ENCODE peak calls at places on chromosomes 6 and 20, in seven cellular contexts. One of them, this sample, is unnamed.

GRCh38 chr20:15491564-15491963 is 1081.7 kb downstream of the KIF16B start:
- DNase-seq in pancreas: no peak
- DNase-seq in upper lobe of left lung: no peak
- DNase-seq in CD8-positive, alpha-beta T cell: no peak
- DNase-seq in cardiac muscle cell: no peak
- DNase-seq in heart left ventricle: no peak
- DNase-seq in heart right ventricle: no peak
- DNase-seq in this sample: no peak

GRCh38 chr6:129699661-129700060 is 10.3 kb downstream of the ARHGAP18 start:
- DNase-seq in pancreas: no peak
- DNase-seq in upper lobe of left lung: no peak
- DNase-seq in CD8-positive, alpha-beta T cell: no peak
- DNase-seq in cardiac muscle cell: peak
- DNase-seq in heart left ventricle: no peak
- DNase-seq in heart right ventricle: no peak
- DNase-seq in this sample: no peak

GRCh38 chr6:6176132-6176531 is 144.3 kb downstream of the F13A1 start:
- DNase-seq in pancreas: no peak
- DNase-seq in upper lobe of left lung: no peak
- DNase-seq in CD8-positive, alpha-beta T cell: no peak
- DNase-seq in cardiac muscle cell: no peak
- DNase-seq in heart left ventricle: no peak
- DNase-seq in heart right ventricle: no peak
- DNase-seq in this sample: no peak

GRCh38 chr20:54062812-54063280 is 7.5 kb downstream of the BCAS1 start:
- DNase-seq in pancreas: no peak
- DNase-seq in upper lobe of left lung: no peak
- DNase-seq in CD8-positive, alpha-beta T cell: no peak
- DNase-seq in cardiac muscle cell: peak
- DNase-seq in heart left ventricle: no peak
- DNase-seq in heart right ventricle: no peak
- DNase-seq in this sample: peak

GRCh38 chr20:61974357-61974665 is 91.4 kb downstream of the TAF4 start:
- DNase-seq in pancreas: no peak
- DNase-seq in upper lobe of left lung: no peak
- DNase-seq in CD8-positive, alpha-beta T cell: no peak
- DNase-seq in cardiac muscle cell: no peak
- DNase-seq in heart left ventricle: no peak
- DNase-seq in heart right ventricle: no peak
- DNase-seq in this sample: no peak

GRCh38 chr6:121755500-121755899 is 320.1 kb downstream of the GJA1 start:
- DNase-seq in pancreas: no peak
- DNase-seq in upper lobe of left lung: no peak
- DNase-seq in CD8-positive, alpha-beta T cell: no peak
- DNase-seq in cardiac muscle cell: no peak
- DNase-seq in heart left ventricle: no peak
- DNase-seq in heart right ventricle: no peak
- DNase-seq in this sample: no peak

GRCh38 chr6:138987299-138987642 is 782 bp downstream of the REPS1 start:
- DNase-seq in pancreas: peak
- DNase-seq in upper lobe of left lung: no peak
- DNase-seq in CD8-positive, alpha-beta T cell: no peak
- DNase-seq in cardiac muscle cell: no peak
- DNase-seq in heart left ventricle: peak
- DNase-seq in heart right ventricle: peak
- DNase-seq in this sample: no peak

GRCh38 chr6:11601776-11602605 is 64.4 kb downstream of the TMEM170B start:
- DNase-seq in pancreas: no peak
- DNase-seq in upper lobe of left lung: no peak
- DNase-seq in CD8-positive, alpha-beta T cell: no peak
- DNase-seq in cardiac muscle cell: no peak
- DNase-seq in heart left ventricle: no peak
- DNase-seq in heart right ventricle: no peak
- DNase-seq in this sample: no peak

GRCh38 chr6:44100088-44100550 is 27.1 kb downstream of the MRPL14 start:
- DNase-seq in pancreas: no peak
- DNase-seq in upper lobe of left lung: no peak
- DNase-seq in CD8-positive, alpha-beta T cell: no peak
- DNase-seq in cardiac muscle cell: peak
- DNase-seq in heart left ventricle: no peak
- DNase-seq in heart right ventricle: peak
- DNase-seq in this sample: no peak

GRCh38 chr6:88165087-88165876 is 865 bp downstream of the CNR1 start:
- DNase-seq in pancreas: no peak
- DNase-seq in upper lobe of left lung: no peak
- DNase-seq in CD8-positive, alpha-beta T cell: no peak
- DNase-seq in cardiac muscle cell: no peak
- DNase-seq in heart left ventricle: no peak
- DNase-seq in heart right ventricle: no peak
- DNase-seq in this sample: no peak
- H3K4me3 ChIP-seq in pancreas: peak
- H3K4me3 ChIP-seq in upper lobe of left lung: peak
- H3K4me3 ChIP-seq in CD8-positive, alpha-beta T cell: no peak
- H3K4me3 ChIP-seq in cardiac muscle cell: peak
- H3K4me3 ChIP-seq in heart left ventricle: peak
- H3K4me3 ChIP-seq in heart right ventricle: peak
- H3K4me3 ChIP-seq in this sample: peak

GRCh38 chr6:105644073-105644489 is 241.2 kb upstream of the PREP start:
- DNase-seq in pancreas: no peak
- DNase-seq in upper lobe of left lung: no peak
- DNase-seq in CD8-positive, alpha-beta T cell: no peak
- DNase-seq in cardiac muscle cell: no peak
- DNase-seq in heart left ventricle: no peak
- DNase-seq in heart right ventricle: no peak
- DNase-seq in this sample: no peak
- TF ChIP-seq CTCF in pancreas: no peak
- TF ChIP-seq CTCF in upper lobe of left lung: no peak
- TF ChIP-seq CTCF in CD8-positive, alpha-beta T cell: no peak
- TF ChIP-seq CTCF in cardiac muscle cell: no peak
- TF ChIP-seq CTCF in heart left ventricle: no peak
- TF ChIP-seq CTCF in heart right ventricle: peak
- TF ChIP-seq CTCF in this sample: no peak

DNA sequence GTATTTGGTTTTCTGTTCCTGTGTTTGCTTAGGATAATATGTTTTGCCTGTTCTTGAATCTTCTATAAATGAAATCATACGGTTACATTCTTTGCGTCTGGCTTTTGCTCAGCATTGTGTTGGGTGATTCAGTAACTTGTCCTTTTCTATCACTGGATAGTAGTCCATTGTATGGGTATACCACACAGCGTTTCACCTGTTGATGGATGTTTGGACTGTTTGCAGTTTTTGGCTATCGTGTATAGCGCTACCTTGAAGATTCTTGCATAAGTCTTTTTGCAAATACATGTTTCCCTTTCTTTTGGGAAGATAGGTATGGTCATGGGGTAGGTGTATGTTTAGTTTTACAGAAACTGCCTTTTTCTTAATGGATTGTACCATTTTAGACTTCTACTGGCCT is 9.5 kb downstream of the MYBL2 start:
- DNase-seq in pancreas: no peak
- DNase-seq in upper lobe of left lung: no peak
- DNase-seq in CD8-positive, alpha-beta T cell: no peak
- DNase-seq in cardiac muscle cell: no peak
- DNase-seq in heart left ventricle: no peak
- DNase-seq in heart right ventricle: no peak
- DNase-seq in this sample: no peak
- H3K4me3 ChIP-seq in pancreas: no peak
- H3K4me3 ChIP-seq in upper lobe of left lung: no peak
- H3K4me3 ChIP-seq in CD8-positive, alpha-beta T cell: no peak
- H3K4me3 ChIP-seq in cardiac muscle cell: no peak
- H3K4me3 ChIP-seq in heart left ventricle: no peak
- H3K4me3 ChIP-seq in heart right ventricle: no peak
- H3K4me3 ChIP-seq in this sample: no peak

DNA sequence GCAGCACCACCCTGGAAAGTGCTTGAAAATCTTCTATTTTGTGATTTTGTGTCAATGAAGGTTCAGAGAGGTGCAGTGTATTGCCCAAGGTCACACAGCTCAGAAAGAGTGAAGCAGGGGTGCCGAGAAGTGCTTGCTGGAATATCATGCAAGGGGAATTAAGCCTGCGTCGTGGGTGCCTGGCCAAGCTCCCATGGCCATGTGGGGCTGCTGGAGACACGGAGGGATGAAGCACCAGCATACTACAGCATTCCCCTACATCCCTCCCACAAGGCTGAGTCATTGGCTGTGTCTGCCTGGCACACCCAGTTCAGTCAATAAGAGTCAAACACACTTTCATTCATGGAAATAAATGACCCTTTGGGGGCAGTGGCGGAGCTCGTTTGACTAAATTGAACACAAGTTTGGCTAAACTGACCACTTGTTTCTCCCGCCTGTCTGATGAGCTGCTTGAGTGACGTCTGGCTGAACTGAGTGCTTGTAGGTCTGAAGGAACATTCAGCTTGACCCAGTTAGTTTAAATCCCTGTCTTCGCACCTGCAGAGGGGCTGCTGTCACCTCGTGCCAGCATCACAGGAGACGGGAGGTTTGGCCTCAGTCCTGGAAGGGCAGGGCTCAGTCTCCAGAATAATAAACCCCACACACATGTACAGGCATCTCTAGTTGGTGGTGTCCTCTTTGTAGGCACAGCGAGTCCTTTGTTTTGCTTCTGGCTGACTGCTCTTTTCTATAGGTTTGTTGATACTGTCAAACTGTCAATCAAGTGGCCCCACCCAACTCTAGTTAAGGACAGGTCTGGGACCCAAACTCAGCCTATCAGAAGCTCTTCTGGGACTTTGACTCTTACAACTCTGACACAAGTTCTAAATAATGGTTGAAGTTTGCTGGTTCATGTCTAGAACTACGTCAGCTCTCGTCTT is 8.4 kb upstream of the TGM2 start:
- DNase-seq in pancreas: peak
- DNase-seq in upper lobe of left lung: peak
- DNase-seq in CD8-positive, alpha-beta T cell: no peak
- DNase-seq in cardiac muscle cell: peak
- DNase-seq in heart left ventricle: no peak
- DNase-seq in heart right ventricle: no peak
- DNase-seq in this sample: no peak
- TF ChIP-seq CTCF in pancreas: no peak
- TF ChIP-seq CTCF in upper lobe of left lung: no peak
- TF ChIP-seq CTCF in CD8-positive, alpha-beta T cell: no peak
- TF ChIP-seq CTCF in cardiac muscle cell: no peak
- TF ChIP-seq CTCF in heart left ventricle: no peak
- TF ChIP-seq CTCF in heart right ventricle: no peak
- TF ChIP-seq CTCF in this sample: no peak

This sample was measured in LNCaP clone FGC.